ENCODE peak calls at places on chromosomes 6 and 20, in four cellular contexts. W is HCT116, K is HepG2, M is K562. X is an unnamed sample.

GRCh38 chr20:33178726-33179125 is 10.8 kb downstream of the BPIFA2 start:
- DNase-seq in W (no peak), K (peak; percentile 57), M (no peak), X (no peak)

GRCh38 chr20:10898555-10898954 is 224.8 kb upstream of the JAG1 start:
- DNase-seq in W (no peak), K (no peak), M (no peak), X (no peak)

GRCh38 chr6:170106906-170107525 is 183.9 kb downstream of the DLL1 start:
- DNase-seq in W (no peak), K (no peak), M (no peak), X (no peak)

GRCh38 chr20:34557936-34558319 is 590 bp upstream of the MAP1LC3A start:
- DNase-seq in W (no peak), K (no peak), M (no peak), X (no peak)

GRCh38 chr20:41380551-41381262 is 14.1 kb upstream of the EMILIN3 start:
- DNase-seq in W (no peak), K (no peak), M (no peak), X (no peak)

GRCh38 chr20:52340036-52340634 is 148.6 kb upstream of the ZFP64 start:
- DNase-seq in W (no peak), K (peak; percentile 54), M (peak; percentile 19), X (no peak)

GRCh38 chr20:48338717-48339116 is 489.1 kb downstream of the PREX1 start:
- DNase-seq in W (no peak), K (no peak), M (no peak), X (no peak)

GRCh38 chr6:161745594-161745993 is 471.7 kb upstream of the AGPAT4 start:
- DNase-seq in W (no peak), K (no peak), M (no peak), X (no peak)

GRCh38 chr20:35661013-35661412 is 3.7 kb downstream of the CPNE1 start:
- DNase-seq in W (peak; percentile 12), K (no peak), M (no peak), X (no peak)

GRCh38 chr6:19838442-19839236 is 1.5 kb downstream of the ID4 start:
- DNase-seq in W (peak; percentile 33), K (peak; percentile 95), M (no peak), X (no peak)

GRCh38 chr6:133040025-133040838 is 200.9 kb upstream of the EYA4 start:
- DNase-seq in W (peak; percentile 16), K (peak; percentile 54), M (peak; percentile 8), X (no peak)

GRCh38 chr6:51559059-51559458 is 528.4 kb downstream of the PKHD1 start:
- DNase-seq in W (no peak), K (peak; percentile 18), M (no peak), X (no peak)

GRCh38 chr6:135030532-135031178 is 24.0 kb downstream of the HBS1L start:
- DNase-seq in W (no peak), K (no peak), M (no peak), X (no peak)

GRCh38 chr6:22821664-22822320 is 252.4 kb downstream of the HDGFL1 start:
- DNase-seq in W (no peak), K (no peak), M (no peak), X (no peak)

GRCh38 chr20:2417142-2417541 is 36.4 kb downstream of the TGM6 start:
- DNase-seq in W (no peak), K (no peak), M (no peak), X (no peak)

GRCh38 chr6:29011276-29011734 is 6.2 kb upstream of the ZNF311 start:
- DNase-seq in W (no peak), K (no peak), M (peak; percentile 84), X (no peak)

GRCh38 chr6:69617163-69617562 is 179.6 kb downstream of the LMBRD1 start:
- DNase-seq in W (no peak), K (no peak), M (no peak), X (no peak)

GRCh38 chr6:165002358-165002757 is 307.0 kb downstream of the C6orf118 start:
- DNase-seq in W (no peak), K (no peak), M (no peak), X (no peak)

GRCh38 chr20:40706977-40707582 is 18.0 kb upstream of the MAFB start:
- DNase-seq in W (peak; percentile 33), K (peak; percentile 91), M (no peak), X (no peak)

GRCh38 chr6:141110486-141110885 is 1022.2 kb upstream of the GJE1 start:
- DNase-seq in W (no peak), K (no peak), M (no peak), X (no peak)

GRCh38 chr6:42142118-42142835 is at the start of gene C6orf132:
- DNase-seq in W (no peak), K (peak; percentile 43), M (no peak), X (no peak)

DNA sequence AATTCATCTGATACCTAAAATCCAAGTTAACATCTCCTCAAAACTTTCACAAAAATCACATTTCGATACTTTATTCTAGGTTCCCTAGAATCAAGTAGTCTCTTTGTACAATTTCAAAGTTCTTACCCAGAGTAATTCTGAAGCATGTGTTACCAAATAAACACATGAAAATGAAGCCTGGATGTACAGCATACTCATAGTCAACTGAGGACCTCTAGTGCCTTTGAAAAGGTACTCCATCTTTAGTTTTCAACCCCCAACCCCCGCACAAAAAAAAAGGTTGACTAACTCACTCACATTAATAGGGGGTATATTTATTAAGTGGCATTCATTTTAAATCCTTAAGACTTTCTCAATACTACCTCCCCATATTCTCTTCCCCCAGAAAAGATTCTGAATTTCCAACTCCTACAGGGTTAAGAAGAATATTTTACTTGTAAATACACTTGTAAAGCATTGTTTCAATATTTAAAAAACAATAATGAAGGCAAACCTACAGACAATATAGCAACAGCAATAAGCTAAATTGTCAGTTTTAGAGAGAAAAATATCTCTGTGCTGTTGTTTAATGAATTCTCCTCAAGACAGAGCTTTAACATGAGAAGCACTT is 3.1 kb downstream of the PLN start:
- DNase-seq in W (peak; percentile 37), K (peak; percentile 44), M (peak; percentile 42), X (peak; percentile 30)
- TF ChIP-seq SIN3A in W (no peak), K (no peak), M (no peak), X (no peak)

GRCh38 chr6:33317418-33317667 is 201 bp downstream of the ZBTB22 start:
- DNase-seq in W (no peak), K (no peak), M (peak; percentile 96), X (no peak)
- TF ChIP-seq TCF7L2 in W (no peak), K (no peak), M (no peak), X (no peak)

GRCh38 chr20:24983896-24984295 is 8.7 kb downstream of the APMAP start:
- DNase-seq in W (no peak), K (no peak), M (no peak), X (no peak)

GRCh38 chr20:24979036-24979960 is 13.3 kb downstream of the APMAP start:
- DNase-seq in W (no peak), K (no peak), M (no peak), X (no peak)

GRCh38 chr20:24981750-24982149 is 10.8 kb downstream of the APMAP start:
- DNase-seq in W (no peak), K (no peak), M (no peak), X (no peak)

GRCh38 chr20:24980321-24981053 is 12.1 kb downstream of the APMAP start:
- DNase-seq in W (no peak), K (no peak), M (no peak), X (no peak)

DNA sequence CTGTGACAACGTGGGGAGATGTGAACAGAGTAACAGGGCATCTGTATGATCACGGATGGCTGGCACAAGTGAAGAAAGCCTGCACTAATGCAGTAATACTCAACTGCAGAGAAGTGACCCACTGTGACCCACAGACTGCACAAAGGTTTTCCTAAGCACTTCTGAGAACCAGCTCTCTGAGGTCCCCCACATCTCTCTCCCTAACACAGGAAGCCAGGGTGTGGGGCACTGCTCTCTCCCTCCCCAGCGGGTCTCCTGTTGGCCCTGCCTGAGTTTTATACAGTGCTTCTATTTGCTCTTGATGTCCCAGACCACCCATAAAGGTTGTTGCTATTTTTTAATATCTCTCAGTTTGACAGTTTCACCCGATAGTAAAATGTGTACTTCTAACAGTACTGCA is 11.3 kb downstream of the APMAP start:
- DNase-seq in W (no peak), K (no peak), M (no peak), X (no peak)
- H3K36me3 ChIP-seq in W (peaks cover 19% of the 10 kb centered on the region), K (peaks cover 71% of the 10 kb centered on the region), M (peaks cover 38% of the 10 kb centered on the region), X (peaks cover 4% of the 10 kb centered on the region)

GRCh38 chr6:75415804-75416203 is 77.8 kb downstream of the FILIP1 start:
- DNase-seq in W (no peak), K (no peak), M (no peak), X (no peak)
- TF ChIP-seq SIN3A in W (no peak), K (no peak), M (no peak), X (no peak)

GRCh38 chr6:128725271-128726233 is 157.4 kb upstream of the LAMA2 start:
- DNase-seq in W (peak; percentile 41), K (peak; percentile 39), M (peak; percentile 5), X (peak; percentile 2)

GRCh38 chr6:128724738-128725137 is 158.2 kb upstream of the LAMA2 start:
- DNase-seq in W (no peak), K (no peak), M (no peak), X (no peak)

GRCh38 chr6:128720891-128721290 is 162.0 kb upstream of the LAMA2 start:
- DNase-seq in W (no peak), K (no peak), M (no peak), X (no peak)

GRCh38 chr6:128727500-128727899 is 155.4 kb upstream of the LAMA2 start:
- DNase-seq in W (no peak), K (no peak), M (no peak), X (no peak)

DNA sequence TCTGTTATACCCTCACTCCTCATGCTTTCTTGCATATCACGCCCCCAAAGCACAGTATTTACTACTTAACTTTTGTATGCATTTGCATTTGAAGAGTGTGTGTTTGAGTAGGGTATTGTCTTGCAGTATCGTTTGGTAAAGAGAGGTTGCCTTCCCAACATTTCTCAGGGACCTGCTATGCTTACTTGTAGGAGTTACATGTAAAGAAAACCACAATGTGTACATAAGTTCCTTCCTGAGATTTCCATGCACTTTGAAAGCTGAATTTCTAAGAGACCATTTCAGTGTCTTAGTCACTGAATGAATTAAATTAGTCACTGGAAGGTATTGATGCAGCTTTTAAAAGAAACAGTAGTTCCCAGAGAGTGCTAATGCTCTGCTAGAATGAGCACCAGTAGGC is 159.3 kb upstream of the LAMA2 start:
- DNase-seq in W (no peak), K (no peak), M (no peak), X (no peak)
- TF ChIP-seq TCF7L2 in W (no peak), K (no peak), M (no peak), X (no peak)

GRCh38 chr20:49478266-49478665 is 4.2 kb downstream of the KCNB1 start:
- DNase-seq in W (no peak), K (no peak), M (no peak), X (no peak)
- H3K36me3 ChIP-seq in W (no peaks in the 10 kb centered on the region), K (no peaks in the 10 kb centered on the region), M (no peaks in the 10 kb centered on the region), X (no peaks in the 10 kb centered on the region)

DNA sequence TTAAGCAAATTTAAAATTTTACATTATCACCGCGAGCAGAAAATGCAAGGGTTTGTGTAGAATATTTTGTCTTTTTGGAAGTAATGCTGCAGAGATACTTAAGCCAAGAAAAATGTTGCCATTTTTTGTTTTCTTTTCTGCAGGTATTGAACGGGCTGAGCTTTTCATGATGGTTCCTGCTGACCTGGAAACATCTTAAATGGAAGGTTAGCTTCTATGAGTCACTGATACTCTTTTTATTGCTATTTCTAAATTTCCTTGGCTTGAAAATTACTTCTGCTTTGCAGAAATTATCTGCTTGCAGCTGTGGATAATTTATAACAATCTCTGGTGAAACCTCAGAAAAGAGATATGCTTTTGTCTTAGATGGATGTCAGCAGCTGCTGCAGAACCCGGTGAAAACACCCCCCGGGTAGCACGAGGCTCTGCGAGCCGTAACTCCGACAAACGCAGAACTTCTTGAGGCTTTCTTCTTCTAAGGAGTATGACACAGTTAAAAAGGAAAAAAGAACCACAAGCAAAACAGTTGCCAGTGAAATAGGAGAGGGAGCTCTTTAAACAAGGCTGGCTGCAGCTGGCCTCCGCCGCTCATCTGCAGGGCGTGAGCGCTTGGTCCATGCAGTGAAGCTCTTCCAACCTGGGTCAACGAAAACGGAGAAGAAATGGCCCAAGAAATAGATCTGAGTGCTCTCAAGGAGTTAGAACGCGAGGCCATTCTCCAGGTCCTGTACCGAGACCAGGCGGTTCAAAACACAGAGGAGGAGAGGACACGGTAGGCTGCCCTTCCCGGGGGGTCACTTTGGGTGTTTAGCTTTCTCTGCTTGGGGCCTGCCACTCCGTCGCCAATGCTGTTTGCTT is 13.0 kb downstream of the SYTL3 start:
- DNase-seq in W (no peak), K (no peak), M (no peak), X (no peak)
- TF ChIP-seq SIN3A in W (no peak), K (no peak), M (no peak), X (no peak)

X was measured in Panc1.